ENCODE peak calls at places on chromosomes 11 and 22, in nine cellular contexts. E, I, K, Y, N, J, H, S and C are unnamed samples.

GRCh38 chr11:127737499-127737898 is 736.9 kb upstream of the KIRREL3 start:
- DNase-seq in N (no peak), E (no peak), S (no peak), H (no peak), J (no peak), K (no peak), Y (no peak), I (no peak), C (no peak)

GRCh38 chr11:60872952-60873524 is 5.7 kb downstream of the ZP1 start:
- DNase-seq in I (no peak), H (peak; percentile 61), Y (peak; percentile 79), E (no peak), N (peak; percentile 91), K (peak; percentile 49), J (no peak), S (peak; percentile 79), C (peak; percentile 96)

GRCh38 chr11:73951797-73952196 is 971 bp downstream of the DNAJB13 start:
- DNase-seq in Y (no peak), J (no peak), K (no peak), H (no peak), I (no peak), N (no peak), S (no peak), E (no peak), C (no peak)

GRCh38 chr11:27672836-27673464 is 27.3 kb downstream of the BDNF start:
- DNase-seq in H (no peak), J (no peak), K (no peak), I (no peak), E (no peak), S (peak; percentile 50), N (no peak), Y (peak; percentile 73), C (no peak)

GRCh38 chr11:61098778-61099177 is 3.5 kb upstream of the CD5 start:
- DNase-seq in E (no peak), N (no peak), K (no peak), H (no peak), I (no peak), Y (no peak), S (no peak), J (no peak), C (no peak)

GRCh38 chr11:79920480-79920879 is 479.6 kb upstream of the TENM4 start:
- DNase-seq in S (no peak), N (no peak), E (no peak), J (no peak), H (no peak), K (no peak), Y (no peak), I (no peak), C (no peak)

GRCh38 chr22:50112151-50113118 is 22.6 kb downstream of the MOV10L1 start:
- DNase-seq in J (no peak), H (no peak), K (peak; percentile 16), S (peak; percentile 64), Y (peak; percentile 61), N (peak; percentile 48), E (no peak), I (no peak), C (peak; percentile 92)

GRCh38 chr22:46326066-46326680 is 9.3 kb upstream of the TRMU start:
- DNase-seq in K (no peak), Y (no peak), I (no peak), H (no peak), E (no peak), S (no peak), J (no peak), N (no peak), C (no peak)

GRCh38 chr11:117827521-117828511 is 3.3 kb upstream of the FXYD2 start:
- DNase-seq in H (no peak), N (no peak), E (no peak), Y (no peak), I (no peak), S (no peak), J (no peak), K (no peak), C (no peak)

GRCh38 chr22:46830001-46830715 is 67.7 kb downstream of the TBC1D22A start:
- DNase-seq in J (no peak), I (no peak), N (peak; percentile 43), K (no peak), H (no peak), S (peak; percentile 73), E (no peak), Y (peak; percentile 46), C (no peak)

GRCh38 chr11:123494195-123495050 is 64.4 kb downstream of the GRAMD1B start:
- DNase-seq in J (no peak), K (peak; percentile 42), N (no peak), E (no peak), H (no peak), Y (no peak), I (no peak), S (peak; percentile 50), C (peak; percentile 39)

GRCh38 chr11:70319694-70320093 is 49.2 kb downstream of the PPFIA1 start:
- DNase-seq in H (peak; percentile 65), I (no peak), S (no peak), J (no peak), E (no peak), K (no peak), N (no peak), Y (no peak), C (peak; percentile 60)

GRCh38 chr11:118098996-118099837 is 12.5 kb upstream of the SMIM35 start:
- DNase-seq in H (no peak), K (no peak), E (no peak), I (no peak), N (no peak), J (no peak), S (no peak), Y (no peak), C (no peak)

GRCh38 chr11:32962016-32962415 is 53.7 kb upstream of the DEPDC7 start:
- DNase-seq in S (peak; percentile 36), H (no peak), I (no peak), J (no peak), E (no peak), Y (no peak), K (no peak), N (no peak), C (peak; percentile 54)

GRCh38 chr22:46143491-46144147 is 6.7 kb upstream of the PPARA start:
- DNase-seq in I (no peak), Y (no peak), H (no peak), J (no peak), E (no peak), K (no peak), N (no peak), S (no peak), C (no peak)

GRCh38 chr22:44995282-44995597 is 14.6 kb downstream of the PHF21B start:
- DNase-seq in J (no peak), H (no peak), E (no peak), N (no peak), K (no peak), S (no peak), Y (no peak), I (no peak), C (peak; percentile 76)

GRCh38 chr11:119447664-119448242 is 24.8 kb upstream of the THY1 start:
- DNase-seq in K (no peak), Y (no peak), N (no peak), E (no peak), J (no peak), I (no peak), H (no peak), S (no peak), C (no peak)

GRCh38 chr11:126573325-126574076 is 218.0 kb downstream of the ST3GAL4 start:
- DNase-seq in N (no peak), H (no peak), K (peak; percentile 64), J (no peak), I (peak; percentile 20), E (no peak), S (no peak), Y (no peak), C (peak; percentile 33)

GRCh38 chr11:118609380-118610219 is 2.2 kb downstream of the PHLDB1 start:
- DNase-seq in K (no peak), I (no peak), Y (peak; percentile 52), N (no peak), J (no peak), H (peak; percentile 9), E (peak; percentile 75), S (peak; percentile 40), C (peak; percentile 55)

GRCh38 chr11:20415432-20415831 is 27.9 kb downstream of the PRMT3 start:
- DNase-seq in N (no peak), K (no peak), H (no peak), Y (no peak), E (no peak), S (no peak), I (no peak), J (no peak), C (no peak)

GRCh38 chr11:23272095-23272494 is 411.8 kb upstream of the CCDC179 start:
- DNase-seq in J (no peak), S (no peak), I (no peak), N (no peak), K (no peak), H (no peak), Y (no peak), E (no peak), C (no peak)

GRCh38 chr11:6612816-6613136 is 760 bp upstream of the TAF10 start:
- DNase-seq in N (no peak), I (peak; percentile 30), Y (no peak), K (peak; percentile 37), S (no peak), E (no peak), J (no peak), H (no peak), C (no peak)